ENCODE peak calls at places on chromosomes 2 and 18, in four cellular contexts. D, J, G and S are unnamed samples.

GRCh38 chr2:230899287-230899686 is 25.8 kb downstream of the GPR55 start:
- DNase-seq in D (no peak), J (no peak), G (no peak), S (no peak)

GRCh38 chr2:99403524-99403923 is 66.3 kb downstream of the EIF5B start:
- DNase-seq in D (peak; percentile 88), J (no peak), G (no peak), S (peak; percentile 43)

GRCh38 chr18:12307871-12308385 is at the start of gene TUBB6:
- DNase-seq in D (no peak), J (no peak), G (peak; percentile 81), S (no peak)

GRCh38 chr2:43424262-43425207 is 171.3 kb downstream of the THADA start:
- DNase-seq in D (peak; percentile 94), J (no peak), G (no peak), S (no peak)

GRCh38 chr2:208097801-208098200 is 26.5 kb downstream of the CRYGD start:
- DNase-seq in D (no peak), J (no peak), G (no peak), S (no peak)

GRCh38 chr2:140600116-140600515 is 1530.7 kb downstream of the LRP1B start:
- DNase-seq in D (no peak), J (no peak), G (no peak), S (no peak)

GRCh38 chr18:46814394-46814793 is 57.5 kb upstream of the ST8SIA5 start:
- DNase-seq in D (no peak), J (no peak), G (no peak), S (no peak)

GRCh38 chr2:216633616-216634316 is 546 bp downstream of the IGFBP2 start:
- DNase-seq in D (no peak), J (no peak), G (peak; percentile 73), S (no peak)

GRCh38 chr2:69582582-69583176 is 60.9 kb downstream of the AAK1 start:
- DNase-seq in D (peak; percentile 42), J (no peak), G (no peak), S (no peak)

GRCh38 chr18:28267276-28267675 is 90.3 kb upstream of the CDH2 start:
- DNase-seq in D (no peak), J (no peak), G (no peak), S (no peak)

GRCh38 chr2:202032841-202033316 is 776 bp upstream of the FZD7 start:
- DNase-seq in D (no peak), J (no peak), G (peak; percentile 84), S (no peak)

GRCh38 chr2:9250091-9250490 is 43.5 kb downstream of the ASAP2 start:
- DNase-seq in D (no peak), J (no peak), G (no peak), S (no peak)
- H3K4me3 ChIP-seq in D (no peak overlapping the region), J (no peak overlapping the region), G (no peak overlapping the region), S (no peak overlapping the region)

DNA sequence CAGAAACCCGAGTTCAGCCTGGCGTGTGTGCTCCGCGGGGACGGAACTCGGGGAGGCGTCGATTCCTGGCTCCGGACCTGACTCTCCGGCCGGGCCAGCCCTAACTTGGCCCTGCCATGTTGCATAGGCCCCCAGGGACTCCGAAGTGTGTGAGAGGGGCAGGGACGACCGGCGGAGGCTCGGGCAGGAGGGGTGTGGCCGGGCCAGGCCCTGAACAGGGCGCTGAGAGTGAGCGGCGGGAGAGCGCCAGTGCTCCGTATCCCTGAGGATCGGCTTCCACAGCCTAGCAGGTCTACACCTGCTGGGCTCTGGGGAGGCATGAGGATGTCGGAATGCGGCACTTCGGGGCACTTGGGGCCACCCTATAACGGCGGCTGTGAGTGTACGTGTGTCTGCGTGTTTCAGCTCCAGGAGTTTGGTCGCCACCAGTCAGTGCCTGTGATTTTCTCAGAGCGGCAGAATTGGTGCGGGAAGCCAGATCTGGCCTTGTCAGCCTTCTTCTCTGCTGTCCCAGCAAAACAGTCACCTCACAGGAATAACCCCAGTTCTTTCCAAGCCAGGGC is 846 bp downstream of the KCNK3 start:
- DNase-seq in D (no peak), J (no peak), G (peak; percentile 65), S (no peak)
- TF ChIP-seq SUZ12 in D (no peak), J (no peak), G (peak; percentile 69), S (no peak)

DNA sequence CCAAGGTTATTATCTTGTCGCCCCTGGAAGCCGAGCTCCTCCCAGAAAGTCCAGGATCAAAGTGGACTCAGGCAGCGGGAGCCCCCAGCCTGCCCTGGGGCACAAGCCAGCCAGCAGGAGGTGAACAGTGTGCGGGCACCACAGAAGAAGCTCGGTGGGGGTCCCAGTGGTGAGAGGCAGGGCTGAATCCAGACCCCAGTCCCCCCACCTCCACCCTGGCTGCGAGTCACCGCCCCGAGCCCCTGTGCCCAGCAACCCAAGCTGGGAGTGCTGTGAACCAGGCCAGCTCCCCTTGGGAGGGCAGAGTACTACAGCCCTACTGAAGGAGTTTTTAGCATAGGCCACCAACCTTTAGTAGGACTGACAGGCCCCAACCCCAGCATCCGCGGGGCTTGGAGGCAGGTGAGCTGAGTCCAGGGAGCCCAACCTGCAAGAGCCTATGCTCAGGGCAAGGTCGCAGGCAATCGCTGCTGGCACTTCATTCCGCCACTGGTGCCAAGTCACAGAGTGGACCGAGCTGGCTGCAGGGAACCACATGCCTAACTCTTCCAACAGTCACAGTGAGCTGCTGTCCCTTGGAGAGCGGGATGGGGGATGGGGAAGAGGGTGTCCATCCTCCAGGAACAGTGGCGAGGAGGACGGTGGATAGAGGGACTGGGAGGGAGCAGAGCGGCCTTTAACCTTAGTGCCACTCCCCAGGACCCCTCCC is 3.0 kb downstream of the PIEZO2 start:
- DNase-seq in D (no peak), J (no peak), G (peak; percentile 49), S (no peak)
- H3K4me3 ChIP-seq in D (peak overlapping the region; percentile 64), J (peak overlapping the region; percentile 95), G (peak overlapping the region; percentile 25), S (peak overlapping the region; percentile 26)

DNA sequence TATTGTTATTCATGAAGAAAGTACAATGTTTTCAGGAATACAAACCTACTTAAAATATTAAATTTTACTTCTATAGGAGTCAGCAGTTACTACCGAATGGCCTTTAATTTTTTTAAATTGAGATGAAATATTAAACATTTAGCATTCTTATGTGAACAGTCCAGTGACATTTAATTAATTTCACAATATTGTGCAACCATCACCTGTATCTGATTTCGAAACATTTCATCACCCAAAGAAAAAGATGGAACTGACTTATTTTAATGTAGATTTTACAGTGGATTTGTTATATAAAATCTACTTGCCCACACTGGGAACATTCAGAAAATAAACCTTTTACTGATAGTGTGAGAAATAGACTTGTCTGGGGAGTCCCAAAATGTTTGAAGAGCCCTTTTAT is 585.2 kb upstream of the LINC00305 start:
- DNase-seq in D (no peak), J (no peak), G (no peak), S (no peak)
- TF ChIP-seq SUZ12 in D (no peak), J (no peak), G (no peak), S (no peak)